ENCODE peak calls at places on chromosomes 1 and 21, in nine cellular contexts. T is body of pancreas; Q is brain microvascular endothelial cell; S is effector memory CD8-positive, alpha-beta T cell; V is Ammon's horn; R is cardiac fibroblast; O is WTC11; H is EL; M is naive thymus-derived CD8-positive, alpha-beta T cell. Y is an unnamed sample.

GRCh38 chr21:44345495-44345894 is 6.3 kb upstream of the CFAP410 start:
- DNase-seq in O (no peak), Q (no peak), T (no peak), M (no peak), S (no peak), R (no peak), H (no peak), V (no peak), Y (no peak)

GRCh38 chr1:194903524-194903923 is 1704.7 kb downstream of the KCNT2 start:
- DNase-seq in T (no peak), M (no peak), H (no peak), S (no peak), V (no peak), R (no peak), O (no peak), Q (no peak), Y (no peak)

GRCh38 chr1:156638596-156638995 is 3.3 kb upstream of the BCAN start:
- DNase-seq in V (peak), T (no peak), R (no peak), S (no peak), Q (no peak), O (no peak), H (no peak), M (no peak), Y (no peak)

GRCh38 chr1:24751833-24752232 is 6.6 kb downstream of the CLIC4 start:
- DNase-seq in M (no peak), R (no peak), O (no peak), S (no peak), H (no peak), Q (no peak), T (no peak), V (no peak), Y (no peak)

GRCh38 chr1:228360533-228361313 is 45.9 kb downstream of the TRIM11 start:
- DNase-seq in T (peak), Q (no peak), S (no peak), O (no peak), R (no peak), M (no peak), V (no peak), H (no peak), Y (no peak)

GRCh38 chr1:43552813-43553212 is 22.1 kb downstream of the PTPRF start:
- DNase-seq in V (peak), T (peak), R (peak), O (no peak), S (no peak), H (peak), M (no peak), Q (no peak), Y (peak)

GRCh38 chr1:115537415-115537814 is 104.4 kb upstream of the VANGL1 start:
- DNase-seq in R (no peak), S (no peak), H (no peak), Q (no peak), O (no peak), V (no peak), M (no peak), T (no peak), Y (no peak)

GRCh38 chr21:41899431-41900202 is 20.5 kb upstream of the PRDM15 start:
- DNase-seq in O (no peak), T (no peak), H (no peak), M (peak), S (no peak), V (no peak), Q (no peak), R (no peak), Y (no peak)

GRCh38 chr21:45167796-45168222 is 93.4 kb downstream of the ADARB1 start:
- DNase-seq in S (no peak), V (no peak), R (peak), O (no peak), M (no peak), H (peak), Q (no peak), T (no peak), Y (no peak)

GRCh38 chr1:97820470-97821188 is 100.2 kb downstream of the DPYD start:
- DNase-seq in T (no peak), M (no peak), R (peak), O (no peak), Q (peak), S (no peak), V (no peak), H (peak), Y (no peak)

GRCh38 chr21:25790122-25790951 is 55.6 kb downstream of the GABPA start:
- DNase-seq in H (peak), V (peak), Q (peak), O (no peak), T (no peak), S (no peak), M (no peak), R (peak), Y (peak)

GRCh38 chr1:39845569-39846566 is 37.4 kb downstream of the TRIT1 start:
- DNase-seq in T (peak), M (peak), O (no peak), R (peak), H (peak), V (peak), Q (peak), S (peak), Y (peak)

GRCh38 chr1:227315500-227316346 is 2.6 kb downstream of the CDC42BPA start:
- DNase-seq in R (peak), S (no peak), V (peak), Q (peak), O (no peak), T (peak), H (peak), M (no peak), Y (peak)

GRCh38 chr1:58695206-58695605 is 4.7 kb downstream of the MYSM1 start:
- DNase-seq in V (no peak), R (no peak), T (no peak), H (no peak), O (no peak), Q (no peak), M (no peak), S (no peak), Y (no peak)

GRCh38 chr1:84907095-84907827 is 14.3 kb upstream of the LPAR3 start:
- DNase-seq in V (no peak), O (no peak), H (peak), S (no peak), R (no peak), Q (peak), M (no peak), T (no peak), Y (no peak)

GRCh38 chr1:218475275-218475674 is 130.1 kb downstream of the TGFB2 start:
- DNase-seq in S (no peak), H (peak), R (no peak), T (no peak), V (no peak), O (no peak), M (no peak), Q (no peak), Y (no peak)

GRCh38 chr1:8679411-8679800 is 138.0 kb downstream of the RERE start:
- DNase-seq in Q (peak), H (no peak), O (no peak), T (no peak), S (no peak), V (no peak), R (peak), M (no peak), Y (no peak)

GRCh38 chr1:109392788-109393580 is 4.7 kb downstream of the SORT1 start:
- DNase-seq in S (no peak), V (peak), H (peak), Q (peak), T (peak), R (peak), M (no peak), O (no peak), Y (no peak)

GRCh38 chr1:187266051-187266450 is 437.3 kb downstream of the PLA2G4A start:
- DNase-seq in O (no peak), V (no peak), M (no peak), S (no peak), Q (no peak), R (no peak), H (no peak), T (no peak), Y (no peak)

GRCh38 chr1:107993920-107994319 is 28.9 kb upstream of the VAV3 start:
- DNase-seq in O (no peak), T (no peak), Q (no peak), H (no peak), S (no peak), M (no peak), V (peak), R (peak), Y (no peak)

GRCh38 chr1:15352122-15352957 is 57.3 kb upstream of the EFHD2 start:
- DNase-seq in O (no peak), H (peak), R (peak), Q (peak), S (peak), T (peak), M (peak), V (no peak), Y (peak)

GRCh38 chr1:28259935-28260802 is 851 bp downstream of the SESN2 start:
- DNase-seq in Q (peak), S (no peak), H (peak), M (peak), O (peak), R (peak), V (peak), T (peak), Y (peak)

GRCh38 chr1:182616130-182617074 is 12.2 kb upstream of the RGS16 start:
- DNase-seq in T (peak), R (peak), H (peak), S (peak), M (peak), O (peak), Q (peak), V (peak), Y (no peak)

GRCh38 chr1:205933672-205934618 is 9.3 kb downstream of the SLC26A9 start:
- DNase-seq in T (peak), R (peak), V (peak), H (peak), Q (peak), S (no peak), M (no peak), O (no peak), Y (peak)

GRCh38 chr1:222334026-222334680 is 213.8 kb downstream of the HHIPL2 start:
- DNase-seq in Q (peak), T (no peak), O (no peak), S (no peak), V (no peak), M (no peak), H (peak), R (no peak), Y (peak)

GRCh38 chr21:35565204-35565611 is 495.1 kb downstream of the SETD4 start:
- DNase-seq in T (peak), O (no peak), V (peak), Q (peak), R (peak), S (no peak), H (peak), M (no peak), Y (peak)

GRCh38 chr1:65514083-65514482 is 93.6 kb downstream of the LEPR start:
- DNase-seq in M (no peak), H (peak), S (no peak), Q (no peak), O (no peak), R (peak), V (no peak), T (no peak), Y (no peak)

GRCh38 chr1:43853161-43853921 is 80.3 kb upstream of the ARTN start:
- DNase-seq in Q (no peak), O (no peak), H (peak), T (peak), V (no peak), S (peak), R (peak), M (peak), Y (peak)

GRCh38 chr1:23191199-23191598 is 22.5 kb upstream of the LUZP1 start:
- DNase-seq in O (no peak), T (no peak), M (no peak), S (no peak), R (no peak), H (no peak), V (no peak), Q (no peak), Y (no peak)

GRCh38 chr1:210448293-210448892 is 119.7 kb downstream of the HHAT start:
- DNase-seq in O (no peak), R (peak), S (peak), Q (peak), M (no peak), T (peak), V (peak), H (peak), Y (peak)

GRCh38 chr1:183968386-183968785 is 69.1 kb downstream of the COLGALT2 start:
- DNase-seq in H (no peak), O (no peak), T (no peak), R (no peak), Q (no peak), M (no peak), S (no peak), V (peak), Y (no peak)

GRCh38 chr1:50735443-50735842 is 224.6 kb downstream of the FAF1 start:
- DNase-seq in O (no peak), S (no peak), R (peak), T (no peak), V (peak), H (peak), Q (no peak), M (no peak), Y (peak)

GRCh38 chr1:94801919-94802546 is 18.1 kb upstream of the SLC44A3 start:
- DNase-seq in R (peak), Q (peak), V (peak), M (no peak), S (no peak), H (peak), T (peak), O (peak), Y (peak)

GRCh38 chr1:96492236-96492635 is 229.3 kb upstream of the PTBP2 start:
- DNase-seq in T (no peak), V (no peak), R (peak), Q (peak), H (no peak), S (no peak), O (no peak), M (no peak), Y (no peak)

GRCh38 chr1:166086113-166086908 is 80.5 kb downstream of the FAM78B start:
- DNase-seq in T (no peak), S (no peak), M (no peak), R (no peak), O (no peak), H (no peak), Q (no peak), V (no peak), Y (no peak)